ENCODE peak calls at places on chromosomes 3 and 15, in six cellular contexts. S is lower leg skin, W is breast epithelium, H is neural crest cell, Z is HepG2, Q is GM10248. L is an unnamed sample.

GRCh38 chr3:46928297-46928696 is 48.2 kb downstream of the CCDC12 start:
- DNase-seq in S (no peak), W (no peak), H (no peak), Z (no peak), Q (no peak), L (no peak)

GRCh38 chr15:31108836-31109235 is 7.3 kb upstream of the TRPM1 start:
- DNase-seq in S (no peak), W (no peak), H (no peak), Z (no peak), Q (no peak), L (no peak)

GRCh38 chr15:79872358-79873017 is 24.3 kb downstream of the MTHFS start:
- DNase-seq in S (no peak), W (no peak), H (no peak), Z (no peak), Q (no peak), L (no peak)

GRCh38 chr15:100783296-100783695 is 96.3 kb upstream of the ALDH1A3 start:
- DNase-seq in S (peak), W (no peak), H (no peak), Z (no peak), Q (no peak), L (no peak)

GRCh38 chr3:133589503-133589902 is 16.0 kb downstream of the CDV3 start:
- DNase-seq in S (no peak), W (no peak), H (no peak), Z (no peak), Q (no peak), L (no peak)

GRCh38 chr3:45647148-45647619 is 42.0 kb upstream of the SACM1L start:
- DNase-seq in S (no peak), W (no peak), H (no peak), Z (peak), Q (no peak), L (no peak)

GRCh38 chr15:37221671-37222207 is 121.4 kb upstream of the MEIS2 start:
- DNase-seq in S (no peak), W (no peak), H (no peak), Z (no peak), Q (no peak), L (no peak)

GRCh38 chr15:66986951-66987350 is 78.5 kb upstream of the SMAD3 start:
- DNase-seq in S (no peak), W (no peak), H (no peak), Z (no peak), Q (no peak), L (no peak)

GRCh38 chr3:102036015-102036414 is 186.7 kb downstream of the NFKBIZ start:
- DNase-seq in S (no peak), W (no peak), H (no peak), Z (no peak), Q (peak), L (no peak)

GRCh38 chr15:73678498-73678897 is 5.7 kb upstream of the CD276 start:
- DNase-seq in S (peak), W (no peak), H (no peak), Z (no peak), Q (no peak), L (no peak)

GRCh38 chr3:129463736-129464135 is 23.7 kb downstream of the IFT122 start:
- DNase-seq in S (no peak), W (no peak), H (no peak), Z (no peak), Q (no peak), L (no peak)

GRCh38 chr3:81684739-81685395 is 76.6 kb downstream of the GBE1 start:
- DNase-seq in S (no peak), W (no peak), H (no peak), Z (peak), Q (no peak), L (no peak)

GRCh38 chr3:192183109-192183508 is 544.2 kb downstream of the FGF12 start:
- DNase-seq in S (no peak), W (no peak), H (no peak), Z (no peak), Q (no peak), L (no peak)

GRCh38 chr3:127628788-127629456 is at the start of gene PODXL2:
- DNase-seq in S (no peak), W (no peak), H (peak), Z (peak), Q (peak), L (peak)

GRCh38 chr15:85633859-85634258 is 160.9 kb downstream of the KLHL25 start:
- DNase-seq in S (no peak), W (no peak), H (no peak), Z (no peak), Q (no peak), L (no peak)

GRCh38 chr3:189192725-189193124 is 21.0 kb downstream of the TPRG1 start:
- DNase-seq in S (no peak), W (no peak), H (no peak), Z (no peak), Q (no peak), L (no peak)

GRCh38 chr3:194084284-194084683 is 51.7 kb upstream of the HES1 start:
- DNase-seq in S (peak), W (no peak), H (no peak), Z (no peak), Q (peak), L (peak)

GRCh38 chr15:51846463-51847230 is 17.2 kb downstream of the TMOD3 start:
- DNase-seq in S (no peak), W (no peak), H (no peak), Z (no peak), Q (no peak), L (no peak)

GRCh38 chr15:78739996-78740903 is 71.0 kb downstream of the ADAMTS7 start:
- DNase-seq in S (peak), W (no peak), H (peak), Z (peak), Q (peak), L (peak)

GRCh38 chr15:40543082-40543481 is 21.8 kb downstream of the CCDC32 start:
- DNase-seq in S (no peak), W (no peak), H (no peak), Z (no peak), Q (no peak), L (no peak)

GRCh38 chr3:134423153-134423552 is 48.9 kb upstream of the AMOTL2 start:
- DNase-seq in S (no peak), W (no peak), H (no peak), Z (no peak), Q (no peak), L (no peak)

GRCh38 chr3:138578141-138578540 is 15.9 kb downstream of the CEP70 start:
- DNase-seq in S (no peak), W (no peak), H (no peak), Z (no peak), Q (no peak), L (no peak)

GRCh38 chr3:197149528-197149927 is 119.9 kb upstream of the MELTF start:
- DNase-seq in S (no peak), W (no peak), H (no peak), Z (no peak), Q (no peak), L (no peak)

GRCh38 chr3:38722760-38723568 is 73.5 kb upstream of the SCN5A start:
- DNase-seq in S (peak), W (no peak), H (no peak), Z (no peak), Q (no peak), L (no peak)

GRCh38 chr15:63362873-63363272 is 18.8 kb downstream of the CA12 start:
- DNase-seq in S (no peak), W (no peak), H (no peak), Z (no peak), Q (no peak), L (no peak)

GRCh38 chr3:100047455-100048141 is 66.7 kb downstream of the FILIP1L start:
- DNase-seq in S (no peak), W (no peak), H (peak), Z (peak), Q (peak), L (peak)

GRCh38 chr3:15797600-15798303 is at the start of gene ANKRD28:
- DNase-seq in S (no peak), W (no peak), H (peak), Z (peak), Q (no peak), L (no peak)

GRCh38 chr3:86978111-86978528 is 12.8 kb downstream of the VGLL3 start:
- DNase-seq in S (peak), W (no peak), H (no peak), Z (no peak), Q (no peak), L (no peak)

DNA sequence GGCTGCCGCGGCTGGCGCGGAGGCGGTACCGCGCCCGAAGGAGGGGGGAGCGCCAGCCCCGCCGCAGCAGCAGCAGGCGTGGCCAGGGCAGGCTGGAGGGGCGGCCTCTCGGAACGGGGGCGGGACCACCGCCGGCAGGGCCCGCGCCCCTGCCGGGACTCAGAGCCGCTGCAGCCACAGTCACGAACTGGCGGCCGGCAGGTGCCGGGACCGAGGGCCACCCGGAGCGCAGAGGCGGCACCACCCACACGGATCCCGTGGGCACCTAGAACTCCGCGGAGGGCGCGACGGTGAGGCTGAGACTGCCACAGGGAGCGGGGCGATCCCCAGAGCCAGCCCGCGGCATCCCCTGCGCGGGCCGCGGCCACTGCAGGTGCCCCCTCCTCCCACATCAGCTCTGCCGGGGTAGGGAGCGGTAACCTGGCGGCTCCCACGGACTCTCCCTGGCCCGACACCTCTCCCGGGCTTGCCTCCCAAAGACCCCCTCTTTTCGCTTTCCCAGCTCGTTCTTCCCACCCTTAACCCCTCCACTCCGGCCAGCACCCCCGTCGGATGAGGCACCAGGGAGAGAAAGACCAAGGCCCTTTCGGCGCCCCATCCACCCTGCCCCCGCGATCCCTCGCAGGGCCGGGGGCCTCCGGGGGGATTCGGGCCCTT is at the start of gene VWA5B2:
- DNase-seq in S (no peak), W (no peak), H (peak), Z (peak), Q (peak), L (peak)
- TF ChIP-seq CTCF in S (no peak), W (no peak), H (peak), Z (peak), Q (no peak), L (no peak)

DNA sequence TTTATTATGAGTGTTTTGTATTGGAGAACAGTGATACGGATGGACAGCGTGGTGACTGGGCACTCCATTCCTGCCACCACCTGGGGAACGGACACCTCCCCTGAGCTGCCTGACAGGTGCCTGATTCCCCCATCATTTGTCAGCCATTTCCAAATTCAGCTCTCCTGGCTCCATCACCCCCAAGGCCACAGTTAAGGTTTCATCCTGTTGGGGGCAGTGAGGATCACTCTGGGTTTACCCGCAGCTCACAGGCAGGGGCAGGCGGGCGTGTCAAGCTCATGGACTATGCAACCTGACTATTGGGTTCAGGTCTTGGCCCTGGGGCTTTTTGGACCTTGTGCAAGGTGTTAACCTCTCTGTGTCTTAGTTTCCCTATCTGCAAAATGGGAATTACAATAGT is 76.3 kb downstream of the RAB11A start:
- DNase-seq in S (no peak), W (no peak), H (no peak), Z (no peak), Q (no peak), L (no peak)
- TF ChIP-seq CTCF in S (no peak), W (no peak), H (no peak), Z (peak), Q (no peak), L (no peak)

DNA sequence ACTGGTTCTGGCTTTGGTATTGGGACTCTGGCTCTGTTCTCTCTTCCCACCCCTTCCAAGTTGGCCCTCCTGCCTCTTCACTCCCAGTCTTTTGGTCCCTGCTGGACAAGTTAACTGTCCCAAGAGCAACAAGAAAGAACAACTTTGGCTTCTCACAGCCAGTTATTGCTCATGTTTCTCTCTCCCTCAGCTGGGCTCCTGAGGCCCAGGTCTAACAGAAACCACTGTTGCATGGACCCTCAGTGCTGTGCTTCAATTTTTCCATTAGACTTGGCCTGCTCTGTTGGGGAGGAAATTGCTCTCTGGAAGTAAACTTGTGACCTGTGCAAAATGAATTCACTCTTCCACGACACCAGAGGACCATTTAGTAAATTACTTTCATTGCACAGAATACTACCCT is 64.5 kb downstream of the CHST2 start:
- DNase-seq in S (no peak), W (no peak), H (no peak), Z (no peak), Q (no peak), L (no peak)
- TF ChIP-seq CTCF in S (no peak), W (no peak), H (no peak), Z (no peak), Q (no peak), L (no peak)

GRCh38 chr15:50148362-50148963 is 29.4 kb upstream of the ATP8B4 start:
- DNase-seq in S (no peak), W (no peak), H (peak), Z (peak), Q (no peak), L (no peak)
- TF ChIP-seq CTCF in S (no peak), W (no peak), H (peak), Z (peak), Q (peak), L (peak)

DNA sequence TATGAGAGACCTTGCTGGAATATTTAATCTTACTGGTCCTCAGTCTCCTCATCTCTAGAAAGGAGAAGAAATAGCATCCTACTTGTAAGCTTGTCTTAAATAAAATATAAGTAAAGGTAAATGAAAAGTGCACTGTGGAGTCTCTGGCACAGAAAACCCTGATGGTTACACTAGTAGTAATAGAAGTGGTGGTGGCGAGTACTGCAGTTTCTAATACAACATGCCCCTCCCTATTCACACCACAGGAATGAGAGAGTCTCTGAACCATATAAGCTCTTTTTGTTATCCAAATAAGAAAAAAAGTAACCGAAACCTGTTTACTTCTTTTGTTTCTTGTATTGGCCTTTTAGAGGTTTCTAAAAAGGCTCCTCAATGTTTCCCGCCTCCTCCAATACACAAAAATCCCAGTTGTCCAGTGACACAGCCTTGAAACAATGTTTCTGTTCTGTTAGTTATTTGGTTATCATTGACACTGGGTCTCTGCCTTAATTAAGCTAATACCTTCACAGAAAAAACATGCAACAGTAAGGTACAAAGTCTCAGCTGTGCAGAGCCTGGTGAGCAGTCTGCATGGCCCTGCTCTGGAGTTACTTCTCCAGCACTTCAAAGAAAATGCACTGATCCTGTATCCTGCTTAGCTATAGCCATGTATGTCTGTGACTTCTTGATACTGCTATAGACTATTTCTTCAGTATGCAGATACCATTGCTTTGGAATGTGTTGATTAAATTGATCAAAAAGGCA is 315.7 kb upstream of the IL12A start:
- DNase-seq in S (no peak), W (no peak), H (no peak), Z (no peak), Q (no peak), L (no peak)
- TF ChIP-seq CTCF in S (no peak), W (no peak), H (peak), Z (no peak), Q (no peak), L (no peak)

GRCh38 chr3:65436580-65436979 is 602.1 kb downstream of the MAGI1 start:
- DNase-seq in S (no peak), W (no peak), H (peak), Z (peak), Q (no peak), L (no peak)
- TF ChIP-seq CTCF in S (no peak), W (no peak), H (peak), Z (peak), Q (peak), L (no peak)

DNA sequence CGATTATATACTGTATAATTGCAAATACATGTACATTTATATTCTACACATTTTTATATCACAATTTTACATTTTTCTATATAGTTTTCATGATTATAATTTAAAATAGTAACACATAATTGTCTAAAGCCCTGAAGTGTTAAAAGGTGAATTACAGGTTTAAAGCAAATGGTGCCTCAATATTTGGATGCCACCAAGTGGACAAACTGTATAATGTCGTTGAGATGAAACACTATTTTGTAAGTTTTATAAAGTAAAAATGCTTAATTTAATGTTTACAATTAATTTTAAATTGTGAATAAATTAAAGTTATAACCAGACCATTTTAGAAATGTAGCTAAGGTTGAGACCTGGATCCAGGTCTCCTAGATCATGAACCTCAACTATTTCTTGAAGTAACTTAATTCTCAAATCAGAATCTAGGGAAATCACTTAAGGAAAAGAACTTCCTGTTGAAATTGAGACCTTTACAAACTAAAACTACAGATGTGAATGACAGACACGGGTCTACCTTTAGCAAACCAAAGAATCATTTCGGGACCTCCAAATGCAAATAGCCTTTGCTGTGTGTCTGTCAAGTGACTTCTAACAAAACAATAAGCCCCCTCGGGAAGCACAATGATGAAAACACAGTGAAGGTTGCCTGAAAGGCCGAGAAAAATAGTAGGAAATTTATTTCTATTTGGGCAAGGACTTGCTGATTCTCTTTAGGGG is 37.8 kb downstream of the EHHADH start:
- DNase-seq in S (no peak), W (no peak), H (no peak), Z (peak), Q (peak), L (peak)
- TF ChIP-seq CTCF in S (no peak), W (peak), H (peak), Z (peak), Q (peak), L (peak)

L was measured in GM13976.